ENCODE peak calls at places on chromosomes 5 and 9, in nine cellular contexts. W is sigmoid colon, N is GM13976, G is astrocyte of the spinal cord, J is MM.1S, R is RWPE1, T is breast epithelium, O is PC-3, H is psoas muscle. I is an unnamed sample.

GRCh38 chr5:157312492-157312891 is 46.6 kb downstream of the CYFIP2 start:
- DNase-seq in W (no peak), N (peak; percentile 84), G (peak; percentile 67), J (peak; percentile 31), R (peak; percentile 88), T (no peak), O (peak; percentile 92), H (peak; percentile 63), I (peak; percentile 87)

GRCh38 chr5:141521244-141521781 is 32.4 kb downstream of the PCDHGC5 start:
- DNase-seq in W (no peak), N (no peak), G (peak; percentile 99), J (no peak), R (peak; percentile 98), T (no peak), O (peak; percentile 94), H (no peak), I (no peak)

GRCh38 chr5:5659066-5659465 is 236.6 kb downstream of the ICE1 start:
- DNase-seq in W (no peak), N (no peak), G (no peak), J (no peak), R (no peak), T (no peak), O (no peak), H (no peak), I (no peak)

GRCh38 chr5:180126716-180127681 is 55.4 kb upstream of the RNF130 start:
- DNase-seq in W (no peak), N (peak; percentile 80), G (no peak), J (no peak), R (peak; percentile 75), T (peak; percentile 49), O (peak; percentile 30), H (peak; percentile 56), I (peak; percentile 81)

GRCh38 chr5:9801908-9802307 is 171.8 kb upstream of the TAS2R1 start:
- DNase-seq in W (no peak), N (no peak), G (no peak), J (no peak), R (no peak), T (no peak), O (no peak), H (no peak), I (no peak)

GRCh38 chr9:92770005-92770995 is 5.7 kb upstream of the BICD2 start:
- DNase-seq in W (no peak), N (peak; percentile 32), G (no peak), J (no peak), R (peak; percentile 67), T (no peak), O (no peak), H (no peak), I (no peak)

GRCh38 chr9:8579661-8580060 is 780.1 kb upstream of the DMAC1 start:
- DNase-seq in W (no peak), N (no peak), G (no peak), J (no peak), R (no peak), T (no peak), O (no peak), H (no peak), I (no peak)

GRCh38 chr5:94691947-94692346 is 73.5 kb downstream of the SLF1 start:
- DNase-seq in W (no peak), N (no peak), G (peak; percentile 84), J (no peak), R (peak; percentile 17), T (no peak), O (peak; percentile 32), H (no peak), I (no peak)

GRCh38 chr5:176469293-176469692 is 21.1 kb downstream of the FAF2 start:
- DNase-seq in W (no peak), N (no peak), G (no peak), J (no peak), R (no peak), T (no peak), O (no peak), H (no peak), I (no peak)

GRCh38 chr5:139974661-139975060 is 68.4 kb downstream of the NRG2 start:
- DNase-seq in W (no peak), N (peak; percentile 30), G (no peak), J (no peak), R (no peak), T (no peak), O (no peak), H (no peak), I (no peak)

GRCh38 chr9:134830126-134830525 is 50.5 kb upstream of the FCN2 start:
- DNase-seq in W (no peak), N (no peak), G (no peak), J (no peak), R (no peak), T (no peak), O (no peak), H (no peak), I (no peak)
- TF ChIP-seq CTCF in W (no peak), N (no peak), G (no peak), J (no peak), R (no peak), T (no peak), O (no peak), H (no peak), I (no peak)

DNA sequence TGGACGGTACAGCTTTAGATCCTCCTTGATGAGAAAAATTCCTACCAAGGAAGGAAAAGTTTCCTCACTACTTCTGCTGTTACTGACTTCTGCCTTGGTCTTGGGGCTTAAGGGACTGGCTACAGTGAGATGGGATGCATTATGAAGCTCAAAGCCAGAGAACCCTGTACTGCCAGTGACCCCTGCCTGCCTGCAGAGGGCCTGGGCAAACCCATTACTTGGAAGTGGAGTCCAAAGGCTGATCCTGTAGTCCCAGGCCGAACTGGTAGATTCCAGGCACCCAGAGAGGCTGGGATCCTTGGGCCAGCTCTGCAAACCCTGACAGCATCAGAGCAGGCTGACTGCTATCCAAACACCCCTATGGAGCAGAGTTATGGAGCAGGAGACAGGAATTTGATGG is 25.7 kb upstream of the NR5A1 start:
- DNase-seq in W (no peak), N (no peak), G (no peak), J (no peak), R (no peak), T (no peak), O (no peak), H (no peak), I (no peak)
- TF ChIP-seq CTCF in W (no peak), N (no peak), G (peak; percentile 1), J (no peak), R (no peak), T (no peak), O (no peak), H (no peak), I (no peak)

DNA sequence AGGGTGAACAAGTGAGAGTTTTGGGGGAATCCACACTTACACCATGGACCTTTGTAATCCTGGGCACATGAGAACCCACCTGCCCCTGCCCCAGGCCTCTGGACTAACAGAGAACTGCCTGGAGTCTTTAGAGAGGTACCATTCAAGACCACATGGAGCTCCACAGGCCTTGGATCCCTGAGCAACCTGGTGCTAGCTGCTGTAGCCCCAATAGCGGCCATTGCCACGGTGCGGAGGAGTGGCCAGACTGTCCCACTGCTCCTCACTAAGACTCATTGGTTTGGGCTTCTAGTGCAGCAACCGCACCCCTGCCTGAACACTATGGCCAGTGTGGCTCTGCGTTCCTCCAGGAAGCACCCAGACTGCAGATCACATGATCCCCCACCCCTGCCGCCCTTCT is 45.8 kb downstream of the OSMR start:
- DNase-seq in W (no peak), N (no peak), G (no peak), J (no peak), R (no peak), T (no peak), O (no peak), H (no peak), I (no peak)
- TF ChIP-seq CTCF in W (no peak), N (no peak), G (no peak), J (no peak), R (no peak), T (no peak), O (no peak), H (no peak), I (no peak)

GRCh38 chr5:159316519-159317383 is 13.5 kb downstream of the IL12B start:
- DNase-seq in W (no peak), N (peak; percentile 51), G (peak; percentile 64), J (peak; percentile 61), R (peak; percentile 64), T (no peak), O (peak; percentile 55), H (no peak), I (peak; percentile 60)
- TF ChIP-seq CTCF in W (peak; percentile 36), N (peak; percentile 61), G (peak; percentile 84), J (peak; percentile 70), R (peak; percentile 69), T (no peak), O (peak; percentile 82), H (peak; percentile 35), I (peak; percentile 81)

GRCh38 chr9:122498883-122499288 is 11.7 kb upstream of the OR1J2 start:
- DNase-seq in W (no peak), N (peak; percentile 37), G (peak; percentile 19), J (peak; percentile 56), R (peak; percentile 79), T (peak; percentile 67), O (peak; percentile 66), H (no peak), I (peak; percentile 32)
- TF ChIP-seq CTCF in W (peak; percentile 43), N (peak; percentile 66), G (peak; percentile 79), J (peak; percentile 87), R (peak; percentile 93), T (no peak), O (peak; percentile 65), H (peak; percentile 33), I (peak; percentile 79)

GRCh38 chr9:130590305-130590704 is 10.9 kb downstream of the FUBP3 start:
- DNase-seq in W (no peak), N (no peak), G (no peak), J (no peak), R (no peak), T (no peak), O (no peak), H (no peak), I (no peak)

GRCh38 chr9:130583271-130583670 is 3.9 kb downstream of the FUBP3 start:
- DNase-seq in W (no peak), N (no peak), G (no peak), J (no peak), R (no peak), T (no peak), O (no peak), H (no peak), I (no peak)

GRCh38 chr9:130588416-130588815 is 9.0 kb downstream of the FUBP3 start:
- DNase-seq in W (no peak), N (no peak), G (no peak), J (no peak), R (no peak), T (no peak), O (no peak), H (no peak), I (no peak)

GRCh38 chr9:130593020-130593419 is 13.6 kb downstream of the FUBP3 start:
- DNase-seq in W (no peak), N (no peak), G (no peak), J (no peak), R (no peak), T (no peak), O (no peak), H (no peak), I (no peak)

DNA sequence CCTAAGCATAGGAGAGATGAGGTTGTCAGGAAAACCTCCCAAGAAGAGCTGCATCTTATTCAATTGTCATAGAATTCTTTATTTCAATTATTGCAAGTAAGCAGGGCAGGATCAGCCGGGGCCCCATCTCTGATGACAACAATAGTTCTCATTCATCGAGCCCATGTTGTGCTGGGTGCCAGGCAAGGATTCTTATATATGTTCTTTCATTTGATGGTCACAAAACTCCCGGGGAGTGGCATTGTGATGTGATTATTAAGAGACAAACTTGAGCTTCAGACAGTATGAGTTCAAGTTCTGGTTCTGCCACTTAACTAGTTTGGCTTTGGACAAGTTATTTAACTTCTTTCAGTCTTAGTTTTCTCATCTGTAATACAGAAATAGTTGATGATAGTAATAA is 8.5 kb downstream of the FUBP3 start:
- DNase-seq in W (no peak), N (no peak), G (no peak), J (no peak), R (no peak), T (no peak), O (no peak), H (no peak), I (no peak)
- TF ChIP-seq CTCF in W (no peak), N (no peak), G (no peak), J (no peak), R (no peak), T (no peak), O (no peak), H (no peak), I (no peak)